ENCODE peak calls at places on chromosomes 3 and 15, in seven cellular contexts. Y is islet precursor cell, G is LHCN-M2, N is retina, Q is A172, P is NCI-H1105, X is A673. A is an unnamed sample.

GRCh38 chr3:149717391-149718056 is 34.8 kb downstream of the COMMD2 start:
- DNase-seq in N (peak; percentile 56), P (peak; percentile 49), X (peak; percentile 84), Q (peak; percentile 73), Y (peak; percentile 63), G (peak; percentile 78), A (no peak)

GRCh38 chr15:40257656-40258450 is 19.0 kb downstream of the PAK6 start:
- DNase-seq in Q (no peak), N (no peak), Y (peak; percentile 98), G (no peak), X (no peak), P (no peak), A (no peak)

GRCh38 chr15:33675246-33675645 is 293.1 kb upstream of the CHRM5 start:
- DNase-seq in Y (no peak), N (no peak), Q (peak; percentile 23), P (no peak), G (peak; percentile 21), X (peak; percentile 65), A (no peak)

GRCh38 chr15:26590673-26591072 is 182.2 kb downstream of the GABRB3 start:
- DNase-seq in Y (no peak), G (no peak), X (no peak), N (no peak), P (no peak), Q (no peak), A (no peak)

GRCh38 chr3:37645801-37646380 is 215.8 kb upstream of the CTDSPL start:
- DNase-seq in G (no peak), N (no peak), X (no peak), Y (no peak), Q (no peak), P (no peak), A (no peak)

GRCh38 chr3:10194328-10195071 is 29.8 kb downstream of the IRAK2 start:
- DNase-seq in X (no peak), P (no peak), Y (no peak), G (no peak), Q (no peak), N (no peak), A (peak; percentile 47)

GRCh38 chr3:28348286-28348636 is 260 bp upstream of the ZCWPW2 start:
- DNase-seq in N (no peak), G (peak; percentile 94), P (no peak), Y (no peak), X (no peak), Q (no peak), A (no peak)

GRCh38 chr15:79206940-79207339 is 75.6 kb upstream of the ANKRD34C start:
- DNase-seq in N (no peak), Y (peak; percentile 42), P (no peak), G (no peak), X (no peak), Q (no peak), A (no peak)

GRCh38 chr3:190718097-190718496 is 144.4 kb downstream of the GMNC start:
- DNase-seq in Y (no peak), N (no peak), X (no peak), G (peak; percentile 81), Q (peak; percentile 37), P (no peak), A (no peak)

GRCh38 chr3:170397579-170398177 is 21.0 kb upstream of the CLDN11 start:
- DNase-seq in Y (no peak), G (no peak), X (no peak), P (no peak), N (no peak), Q (no peak), A (no peak)

GRCh38 chr3:142566096-142566495 is 12.4 kb downstream of the ATR start:
- DNase-seq in Y (no peak), G (no peak), X (no peak), N (no peak), Q (no peak), P (no peak), A (no peak)

GRCh38 chr3:16723994-16724393 is 118.8 kb upstream of the DAZL start:
- DNase-seq in X (no peak), P (no peak), N (peak; percentile 28), Y (peak; percentile 53), Q (peak; percentile 19), G (no peak), A (no peak)

GRCh38 chr3:116291141-116291540 is 154.1 kb downstream of the LSAMP start:
- DNase-seq in P (no peak), Y (no peak), N (no peak), X (no peak), Q (no peak), G (no peak), A (no peak)

GRCh38 chr15:76108021-76108723 is 48.4 kb downstream of the TMEM266 start:
- DNase-seq in Y (no peak), X (no peak), P (no peak), G (no peak), N (no peak), Q (no peak), A (no peak)

GRCh38 chr3:67737911-67738865 is 83.8 kb upstream of the SUCLG2 start:
- DNase-seq in N (no peak), P (no peak), Q (no peak), G (no peak), X (no peak), Y (no peak), A (peak; percentile 8)

GRCh38 chr3:147881933-147882332 is 472.8 kb downstream of the ZIC1 start:
- DNase-seq in N (no peak), Y (no peak), P (no peak), Q (no peak), G (no peak), X (no peak), A (no peak)

GRCh38 chr15:82585072-82585471 is 44.8 kb upstream of the RPS17 start:
- DNase-seq in Y (no peak), X (peak; percentile 25), P (no peak), N (no peak), G (no peak), Q (no peak), A (no peak)

GRCh38 chr3:62833538-62833937 is 41.7 kb downstream of the CADPS start:
- DNase-seq in X (peak; percentile 9), G (peak; percentile 2), Q (no peak), P (no peak), N (no peak), Y (no peak), A (no peak)

GRCh38 chr3:99768126-99768525 is 49.5 kb upstream of the CMSS1 start:
- DNase-seq in Y (no peak), Q (no peak), X (no peak), G (no peak), P (no peak), N (no peak), A (no peak)

GRCh38 chr3:113560845-113561623 is 28.7 kb downstream of the SIDT1 start:
- DNase-seq in G (peak; percentile 40), N (no peak), Q (no peak), X (peak; percentile 94), P (no peak), Y (no peak), A (no peak)

GRCh38 chr3:189745622-189746021 is 114.4 kb downstream of the TP63 start:
- DNase-seq in Y (no peak), G (no peak), P (no peak), Q (no peak), N (no peak), X (no peak), A (no peak)

GRCh38 chr3:14231998-14232501 is 53.4 kb downstream of the LSM3 start:
- DNase-seq in G (no peak), Q (no peak), Y (no peak), X (no peak), P (no peak), N (no peak), A (no peak)

GRCh38 chr15:73378089-73378488 is 9.3 kb upstream of the HCN4 start:
- DNase-seq in N (no peak), Q (no peak), X (no peak), Y (no peak), G (no peak), P (no peak), A (no peak)

GRCh38 chr3:33377489-33377888 is 62.7 kb downstream of the UBP1 start:
- DNase-seq in Y (no peak), N (no peak), X (no peak), G (no peak), P (no peak), Q (no peak), A (no peak)

GRCh38 chr3:33694944-33695343 is 23.1 kb downstream of the CLASP2 start:
- DNase-seq in P (no peak), G (no peak), Q (no peak), X (no peak), Y (no peak), N (no peak), A (no peak)

GRCh38 chr15:39747326-39747725 is 35.3 kb downstream of the FSIP1 start:
- DNase-seq in G (peak; percentile 67), N (no peak), X (no peak), P (no peak), Y (no peak), Q (no peak), A (no peak)

GRCh38 chr15:39219608-39220007 is 361.3 kb upstream of the THBS1 start:
- DNase-seq in G (no peak), X (no peak), Y (no peak), P (no peak), Q (no peak), N (no peak), A (no peak)

GRCh38 chr3:117661636-117662095 is 952.1 kb downstream of the TUSC7 start:
- DNase-seq in P (no peak), X (no peak), Y (no peak), G (peak; percentile 34), Q (no peak), N (no peak), A (no peak)

GRCh38 chr15:63601727-63602185 is 4.6 kb downstream of the FBXL22 start:
- DNase-seq in Y (no peak), X (no peak), Q (no peak), P (peak; percentile 73), N (no peak), G (peak; percentile 15), A (no peak)

GRCh38 chr3:32457971-32458471 is 44.6 kb downstream of the CMTM6 start:
- DNase-seq in Y (peak; percentile 64), P (no peak), N (no peak), G (no peak), X (no peak), Q (no peak), A (peak; percentile 58)

GRCh38 chr3:142853270-142854163 is 35.4 kb downstream of the PCOLCE2 start:
- DNase-seq in X (peak; percentile 38), Y (no peak), Q (peak; percentile 48), P (no peak), G (no peak), N (no peak), A (no peak)

GRCh38 chr3:192571197-192571791 is 156.0 kb downstream of the FGF12 start:
- DNase-seq in G (peak; percentile 21), X (peak; percentile 58), P (peak; percentile 78), N (peak; percentile 68), Q (peak; percentile 61), Y (peak; percentile 57), A (no peak)

GRCh38 chr15:55649058-55649423 is 60.9 kb upstream of the PYGO1 start:
- DNase-seq in Y (no peak), Q (peak; percentile 67), G (peak; percentile 71), X (no peak), N (no peak), P (no peak), A (no peak)

A was measured in CD4-positive, alpha-beta T cell.